ENCODE peak calls at places on chromosomes 11 and 22, in ten cellular contexts. M is RPMI8226; F is T-cell; J is H54; V is stimulated activated CD8-positive, alpha-beta memory T cell treated with anti-CD3 and anti-CD28 coated beads, Interleukin-7, amount 100 ng/mL, for 1 hour; Z is sigmoid colon; S is fibroblast of mammary gland; X is memory B cell; Q is NCI-H2227 treated with DMSO at 0.1 percent for 48 hours; O is NCI-H774. K is an unnamed sample.

GRCh38 chr22:26318975-26319374 is 110.1 kb upstream of the ASPHD2 start:
- DNase-seq in M (no peak), F (no peak), J (peak), V (no peak), Z (no peak), S (no peak), X (no peak), Q (no peak), O (no peak), K (peak)

GRCh38 chr11:28701760-28702449 is 593.7 kb downstream of the METTL15 start:
- DNase-seq in M (no peak), F (no peak), J (peak), V (no peak), Z (no peak), S (no peak), X (no peak), Q (no peak), O (peak), K (peak)

GRCh38 chr11:60282291-60282690 is 1.8 kb downstream of the MS4A4A start:
- DNase-seq in M (no peak), F (no peak), J (no peak), V (no peak), Z (no peak), S (no peak), X (no peak), Q (no peak), O (no peak), K (no peak)

GRCh38 chr11:134670961-134671370 is 258.9 kb upstream of the B3GAT1 start:
- DNase-seq in M (no peak), F (no peak), J (no peak), V (no peak), Z (peak), S (no peak), X (no peak), Q (no peak), O (no peak), K (no peak)

GRCh38 chr11:70677232-70677916 is 279.0 kb downstream of the CTTN start:
- DNase-seq in M (no peak), F (no peak), J (no peak), V (no peak), Z (no peak), S (no peak), X (no peak), Q (no peak), O (no peak), K (no peak)

GRCh38 chr11:63551889-63552266 is 11.3 kb downstream of the PLAAT2 start:
- DNase-seq in M (no peak), F (no peak), J (no peak), V (no peak), Z (peak), S (no peak), X (no peak), Q (no peak), O (no peak), K (no peak)

GRCh38 chr22:19943665-19944026 is 2.0 kb upstream of the TXNRD2 start:
- DNase-seq in M (no peak), F (no peak), J (peak), V (no peak), Z (peak), S (peak), X (no peak), Q (no peak), O (no peak), K (peak)

GRCh38 chr22:30198152-30198845 is 48.3 kb downstream of the LIF start:
- DNase-seq in M (no peak), F (no peak), J (no peak), V (no peak), Z (no peak), S (peak), X (no peak), Q (no peak), O (no peak), K (no peak)

GRCh38 chr11:1513326-1514296 is 27.0 kb upstream of the MOB2 start:
- DNase-seq in M (no peak), F (no peak), J (no peak), V (no peak), Z (no peak), S (no peak), X (no peak), Q (no peak), O (no peak), K (no peak)

GRCh38 chr11:130413383-130414106 is 14.9 kb downstream of the ADAMTS8 start:
- DNase-seq in M (no peak), F (no peak), J (peak), V (no peak), Z (no peak), S (peak), X (no peak), Q (peak), O (no peak), K (peak)

GRCh38 chr11:122439911-122440782 is 215.4 kb upstream of the UBASH3B start:
- DNase-seq in M (no peak), F (no peak), J (no peak), V (no peak), Z (peak), S (peak), X (no peak), Q (peak), O (peak), K (no peak)

GRCh38 chr11:119889111-119889510 is 160.1 kb upstream of the NECTIN1 start:
- DNase-seq in M (no peak), F (no peak), J (no peak), V (no peak), Z (no peak), S (no peak), X (no peak), Q (no peak), O (no peak), K (no peak)

GRCh38 chr11:33742249-33742851 is 6.1 kb upstream of the CD59 start:
- DNase-seq in M (peak), F (no peak), J (no peak), V (no peak), Z (no peak), S (peak), X (no peak), Q (peak), O (no peak), K (peak)

GRCh38 chr11:76553554-76554476 is 109.0 kb downstream of the EMSY start:
- DNase-seq in M (no peak), F (no peak), J (no peak), V (no peak), Z (no peak), S (no peak), X (no peak), Q (no peak), O (no peak), K (no peak)

GRCh38 chr22:39313258-39314001 is 6.0 kb downstream of the RPL3 start:
- DNase-seq in M (no peak), F (no peak), J (no peak), V (no peak), Z (no peak), S (no peak), X (no peak), Q (no peak), O (no peak), K (no peak)

GRCh38 chr22:23790819-23791736 is 4.3 kb downstream of the SMARCB1 start:
- DNase-seq in M (no peak), F (no peak), J (no peak), V (no peak), Z (no peak), S (peak), X (no peak), Q (no peak), O (no peak), K (no peak)

GRCh38 chr11:85776951-85777602 is 33.9 kb downstream of the SYTL2 start:
- DNase-seq in M (no peak), F (no peak), J (no peak), V (no peak), Z (no peak), S (no peak), X (no peak), Q (no peak), O (no peak), K (no peak)

GRCh38 chr22:22013559-22014284 is 31.1 kb upstream of the TOP3B start:
- DNase-seq in M (no peak), F (no peak), J (no peak), V (no peak), Z (no peak), S (no peak), X (no peak), Q (no peak), O (no peak), K (no peak)

GRCh38 chr11:77095551-77096490 is 6.8 kb upstream of the OMP start:
- DNase-seq in M (no peak), F (no peak), J (no peak), V (no peak), Z (peak), S (no peak), X (no peak), Q (no peak), O (no peak), K (no peak)

GRCh38 chr11:93905384-93905783 is 55.0 kb upstream of the VSTM5 start:
- DNase-seq in M (no peak), F (no peak), J (no peak), V (no peak), Z (no peak), S (peak), X (no peak), Q (no peak), O (no peak), K (no peak)

GRCh38 chr11:17498475-17498874 is 21.8 kb upstream of the ABCC8 start:
- DNase-seq in M (peak), F (no peak), J (peak), V (no peak), Z (no peak), S (no peak), X (no peak), Q (peak), O (no peak), K (no peak)

GRCh38 chr22:25104367-25104766 is 95.3 kb upstream of the CRYBB3 start:
- DNase-seq in M (no peak), F (no peak), J (no peak), V (no peak), Z (no peak), S (no peak), X (no peak), Q (no peak), O (no peak), K (no peak)

GRCh38 chr11:76215946-76216345 is 9.6 kb upstream of the WNT11 start:
- DNase-seq in M (no peak), F (no peak), J (peak), V (no peak), Z (no peak), S (peak), X (no peak), Q (no peak), O (no peak), K (peak)

GRCh38 chr11:62201376-62201775 is 7.1 kb upstream of the SCGB2A1 start:
- DNase-seq in M (peak), F (no peak), J (no peak), V (no peak), Z (no peak), S (no peak), X (no peak), Q (no peak), O (no peak), K (no peak)

GRCh38 chr11:111762981-111763643 is 3.1 kb downstream of the PPP2R1B start:
- DNase-seq in M (no peak), F (no peak), J (no peak), V (no peak), Z (no peak), S (peak), X (no peak), Q (peak), O (no peak), K (no peak)

GRCh38 chr11:47161134-47161854 is 15.4 kb downstream of the ARFGAP2 start:
- DNase-seq in M (peak), F (peak), J (peak), V (peak), Z (peak), S (peak), X (peak), Q (peak), O (peak), K (peak)

GRCh38 chr22:39618996-39619530 is 48.5 kb downstream of the CACNA1I start:
- DNase-seq in M (no peak), F (no peak), J (no peak), V (no peak), Z (no peak), S (no peak), X (no peak), Q (no peak), O (no peak), K (no peak)

K was measured in ACHN.